ENCODE peak calls at places on chromosome 6, in four cellular contexts. One of them, this sample, is unnamed.
A peak's percentile ranks its signal among the peaks of the same experiment; 100 is the strongest.

GRCh38 chr6:11290027-11290426 is 57.6 kb upstream of the NEDD9 start:
- DNase-seq in uterus: no peak
- DNase-seq in lung: no peak
- DNase-seq in CD8-positive, alpha-beta T cell: no peak
- DNase-seq in this sample: no peak

GRCh38 chr6:126302191-126302590 is 37.7 kb upstream of the CENPW start:
- DNase-seq in CD8-positive, alpha-beta T cell: no peak
- DNase-seq in uterus: no peak
- DNase-seq in lung: no peak
- DNase-seq in this sample: no peak

GRCh38 chr6:33906413-33906812 is 102.6 kb upstream of the MLN start:
- DNase-seq in CD8-positive, alpha-beta T cell: no peak
- DNase-seq in lung: no peak
- DNase-seq in uterus: no peak
- DNase-seq in this sample: no peak

GRCh38 chr6:37783025-37783825 is 36.3 kb upstream of the ZFAND3 start:
- DNase-seq in lung: no peak
- DNase-seq in uterus: peak; percentile 45
- DNase-seq in CD8-positive, alpha-beta T cell: no peak
- DNase-seq in this sample: peak; percentile 83

GRCh38 chr6:162099685-162100084 is 627.9 kb downstream of the PRKN start:
- DNase-seq in CD8-positive, alpha-beta T cell: no peak
- DNase-seq in uterus: no peak
- DNase-seq in lung: peak; percentile 30
- DNase-seq in this sample: no peak

GRCh38 chr6:158086706-158087518 is 81.2 kb downstream of the SERAC1 start:
- DNase-seq in CD8-positive, alpha-beta T cell: no peak
- DNase-seq in lung: no peak
- DNase-seq in uterus: no peak
- DNase-seq in this sample: peak; percentile 89

GRCh38 chr6:149899926-149900619 is 2.2 kb upstream of the RAET1E start:
- DNase-seq in lung: no peak
- DNase-seq in CD8-positive, alpha-beta T cell: no peak
- DNase-seq in uterus: no peak
- DNase-seq in this sample: no peak

GRCh38 chr6:39225946-39226437 is 3.3 kb downstream of the KCNK5 start:
- DNase-seq in lung: peak; percentile 57
- DNase-seq in uterus: no peak
- DNase-seq in CD8-positive, alpha-beta T cell: peak; percentile 74
- DNase-seq in this sample: no peak

GRCh38 chr6:1310628-1311399 is 1.1 kb upstream of the FOXQ1 start:
- DNase-seq in lung: peak; percentile 72
- DNase-seq in uterus: no peak
- DNase-seq in CD8-positive, alpha-beta T cell: no peak
- DNase-seq in this sample: peak; percentile 89

GRCh38 chr6:37068523-37069270 is 63.2 kb downstream of the FGD2 start:
- DNase-seq in lung: no peak
- DNase-seq in uterus: no peak
- DNase-seq in CD8-positive, alpha-beta T cell: no peak
- DNase-seq in this sample: no peak

GRCh38 chr6:50850223-50850751 is 31.6 kb downstream of the TFAP2B start:
- DNase-seq in lung: no peak
- DNase-seq in uterus: no peak
- DNase-seq in CD8-positive, alpha-beta T cell: no peak
- DNase-seq in this sample: peak; percentile 88

GRCh38 chr6:11166948-11167347 is 55.4 kb upstream of the ERVFRD-1 start:
- DNase-seq in lung: peak; percentile 14
- DNase-seq in uterus: no peak
- DNase-seq in CD8-positive, alpha-beta T cell: no peak
- DNase-seq in this sample: no peak

GRCh38 chr6:151044465-151045441 is 179.3 kb downstream of the MTHFD1L start:
- DNase-seq in uterus: peak; percentile 73
- DNase-seq in CD8-positive, alpha-beta T cell: no peak
- DNase-seq in lung: peak; percentile 52
- DNase-seq in this sample: peak; percentile 94
- H3K4me3 ChIP-seq in uterus: peak overlapping the region; percentile 14
- H3K4me3 ChIP-seq in CD8-positive, alpha-beta T cell: no peak overlapping the region
- H3K4me3 ChIP-seq in lung: no peak overlapping the region
- H3K4me3 ChIP-seq in this sample: peak overlapping the region; percentile 7

GRCh38 chr6:127634178-127634577 is 57.2 kb downstream of the C6orf58 start:
- DNase-seq in uterus: no peak
- DNase-seq in CD8-positive, alpha-beta T cell: no peak
- DNase-seq in lung: no peak
- DNase-seq in this sample: no peak
- H3K27ac ChIP-seq in uterus: no peak overlapping the region
- H3K27ac ChIP-seq in CD8-positive, alpha-beta T cell: no peak overlapping the region
- H3K27ac ChIP-seq in lung: no peak overlapping the region
- H3K27ac ChIP-seq in this sample: no peak overlapping the region

GRCh38 chr6:169253341-169253740 is 305 bp downstream of the THBS2 start:
- DNase-seq in lung: no peak
- DNase-seq in CD8-positive, alpha-beta T cell: no peak
- DNase-seq in uterus: no peak
- DNase-seq in this sample: no peak

GRCh38 chr6:169253745-169254238 is at the start of gene THBS2:
- DNase-seq in uterus: peak; percentile 92
- DNase-seq in lung: no peak
- DNase-seq in CD8-positive, alpha-beta T cell: no peak
- DNase-seq in this sample: no peak

GRCh38 chr6:169251371-169251802 is 2.3 kb downstream of the THBS2 start:
- DNase-seq in CD8-positive, alpha-beta T cell: no peak
- DNase-seq in lung: no peak
- DNase-seq in uterus: no peak
- DNase-seq in this sample: no peak

GRCh38 chr6:169251822-169252804 is 1.5 kb downstream of the THBS2 start:
- DNase-seq in CD8-positive, alpha-beta T cell: no peak
- DNase-seq in lung: no peak
- DNase-seq in uterus: no peak
- DNase-seq in this sample: no peak

GRCh38 chr6:169252805-169253189 is 849 bp downstream of the THBS2 start:
- DNase-seq in uterus: no peak
- DNase-seq in CD8-positive, alpha-beta T cell: no peak
- DNase-seq in lung: no peak
- DNase-seq in this sample: no peak
- H3K4me3 ChIP-seq in uterus: peak overlapping the region; percentile 52
- H3K4me3 ChIP-seq in CD8-positive, alpha-beta T cell: no peak overlapping the region
- H3K4me3 ChIP-seq in lung: no peak overlapping the region
- H3K4me3 ChIP-seq in this sample: peak overlapping the region; percentile 52

DNA sequence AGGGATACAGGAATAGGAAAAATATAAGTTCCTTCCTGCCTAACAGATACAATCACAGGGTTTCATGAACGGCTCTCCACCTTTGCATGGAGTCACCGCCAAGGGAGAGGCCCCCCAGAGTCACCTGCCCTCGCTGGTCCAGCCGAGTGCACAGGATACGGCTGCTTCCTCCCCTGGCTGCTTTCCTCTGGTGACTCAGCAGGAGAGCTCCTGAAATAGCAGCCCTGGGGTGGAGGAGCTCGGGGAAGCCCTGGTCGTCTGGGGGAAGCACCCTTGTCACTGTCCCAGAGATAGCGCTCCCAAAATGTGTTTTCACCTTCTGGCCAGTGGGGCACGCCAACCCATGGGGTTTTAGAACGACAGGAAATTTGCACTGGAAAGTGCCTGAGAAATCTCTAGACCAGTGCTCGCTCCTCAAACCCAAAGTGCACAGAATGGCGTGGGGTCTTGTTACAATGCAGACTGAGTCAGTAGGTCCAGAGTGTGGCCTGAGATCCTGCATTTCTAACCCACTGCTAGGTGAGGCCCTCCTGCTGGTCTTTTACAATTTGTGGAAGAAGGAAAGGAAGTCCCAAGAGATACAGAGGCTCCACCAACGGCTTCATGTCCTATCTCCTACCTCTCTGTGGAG is 35.9 kb upstream of the FAM50B start:
- DNase-seq in CD8-positive, alpha-beta T cell: no peak
- DNase-seq in uterus: peak; percentile 39
- DNase-seq in lung: peak; percentile 40
- DNase-seq in this sample: peak; percentile 86
- H3K27ac ChIP-seq in CD8-positive, alpha-beta T cell: no peak overlapping the region
- H3K27ac ChIP-seq in uterus: peak overlapping the region; percentile 41
- H3K27ac ChIP-seq in lung: no peak overlapping the region
- H3K27ac ChIP-seq in this sample: no peak overlapping the region

GRCh38 chr6:112925702-112926101 is 578.6 kb downstream of the RFPL4B start:
- DNase-seq in CD8-positive, alpha-beta T cell: no peak
- DNase-seq in lung: no peak
- DNase-seq in uterus: no peak
- DNase-seq in this sample: no peak

GRCh38 chr6:112923940-112924587 is 576.9 kb downstream of the RFPL4B start:
- DNase-seq in CD8-positive, alpha-beta T cell: no peak
- DNase-seq in uterus: no peak
- DNase-seq in lung: no peak
- DNase-seq in this sample: no peak

DNA sequence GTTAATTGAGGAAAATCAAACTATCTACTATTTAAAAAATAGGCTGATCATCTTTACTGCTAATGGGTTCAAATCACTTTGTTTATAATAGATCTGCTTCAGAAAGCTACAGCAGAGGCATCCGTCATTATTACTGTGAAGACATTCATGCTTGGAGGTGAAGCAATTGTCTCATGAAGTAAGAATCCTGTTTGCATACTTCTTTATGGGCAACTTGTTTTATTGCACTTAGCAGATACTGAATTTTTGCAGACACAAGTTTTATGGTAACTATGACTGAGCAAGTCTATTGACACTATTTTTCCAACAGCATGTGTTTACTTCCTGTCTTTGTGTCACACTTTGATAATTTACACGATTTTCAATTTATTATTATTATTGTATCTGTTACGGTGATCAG is 573.9 kb downstream of the RFPL4B start:
- DNase-seq in lung: no peak
- DNase-seq in CD8-positive, alpha-beta T cell: no peak
- DNase-seq in uterus: no peak
- DNase-seq in this sample: no peak
- H3K4me3 ChIP-seq in lung: no peak overlapping the region
- H3K4me3 ChIP-seq in CD8-positive, alpha-beta T cell: no peak overlapping the region
- H3K4me3 ChIP-seq in uterus: no peak overlapping the region
- H3K4me3 ChIP-seq in this sample: no peak overlapping the region

GRCh38 chr6:56263586-56264295 is 16.4 kb upstream of the COL21A1 start:
- DNase-seq in uterus: no peak
- DNase-seq in lung: no peak
- DNase-seq in CD8-positive, alpha-beta T cell: no peak
- DNase-seq in this sample: no peak

GRCh38 chr6:56255370-56255769 is 8.0 kb upstream of the COL21A1 start:
- DNase-seq in CD8-positive, alpha-beta T cell: no peak
- DNase-seq in uterus: no peak
- DNase-seq in lung: no peak
- DNase-seq in this sample: no peak

GRCh38 chr6:56259682-56260081 is 12.3 kb upstream of the COL21A1 start:
- DNase-seq in lung: no peak
- DNase-seq in CD8-positive, alpha-beta T cell: no peak
- DNase-seq in uterus: no peak
- DNase-seq in this sample: no peak

GRCh38 chr6:56259163-56259562 is 11.8 kb upstream of the COL21A1 start:
- DNase-seq in uterus: no peak
- DNase-seq in lung: no peak
- DNase-seq in CD8-positive, alpha-beta T cell: no peak
- DNase-seq in this sample: no peak
- H3K27ac ChIP-seq in uterus: no peak overlapping the region
- H3K27ac ChIP-seq in lung: no peak overlapping the region
- H3K27ac ChIP-seq in CD8-positive, alpha-beta T cell: no peak overlapping the region
- H3K27ac ChIP-seq in this sample: no peak overlapping the region

This sample was measured in kidney.